ENCODE peak calls at places on chromosomes 4 and X, in five cellular contexts. One of them, this sample, is unnamed.

GRCh38 chr4:4821577-4821976 is 37.9 kb upstream of the MSX1 start:
- DNase-seq in hypothalamus: no peak
- DNase-seq in T-cell: no peak
- DNase-seq in choroid plexus epithelial cell: no peak
- DNase-seq in kidney: no peak
- DNase-seq in this sample: no peak

GRCh38 chr4:85798011-85798770 is 323.2 kb downstream of the ARHGAP24 start:
- DNase-seq in kidney: no peak
- DNase-seq in choroid plexus epithelial cell: no peak
- DNase-seq in T-cell: no peak
- DNase-seq in hypothalamus: no peak
- DNase-seq in this sample: no peak

GRCh38 chrX:129983575-129984131 is 1.2 kb downstream of the BCORL1 start:
- DNase-seq in choroid plexus epithelial cell: no peak
- DNase-seq in kidney: peak
- DNase-seq in T-cell: no peak
- DNase-seq in hypothalamus: no peak
- DNase-seq in this sample: no peak

GRCh38 chr4:60948008-60948407 is 252.1 kb upstream of the ADGRL3 start:
- DNase-seq in hypothalamus: no peak
- DNase-seq in T-cell: no peak
- DNase-seq in choroid plexus epithelial cell: peak
- DNase-seq in kidney: no peak
- DNase-seq in this sample: no peak

GRCh38 chr4:4839471-4839810 is 20.0 kb upstream of the MSX1 start:
- DNase-seq in choroid plexus epithelial cell: no peak
- DNase-seq in kidney: no peak
- DNase-seq in hypothalamus: no peak
- DNase-seq in T-cell: no peak
- DNase-seq in this sample: no peak

GRCh38 chr4:185283723-185284122 is 74.3 kb downstream of the SNX25 start:
- DNase-seq in T-cell: no peak
- DNase-seq in choroid plexus epithelial cell: peak
- DNase-seq in kidney: no peak
- DNase-seq in hypothalamus: no peak
- DNase-seq in this sample: no peak

GRCh38 chrX:103098488-103098887 is 5.5 kb upstream of the NXF3 start:
- DNase-seq in choroid plexus epithelial cell: no peak
- DNase-seq in hypothalamus: no peak
- DNase-seq in kidney: no peak
- DNase-seq in T-cell: no peak
- DNase-seq in this sample: no peak

GRCh38 chr4:76272999-76273398 is 21.5 kb downstream of the FAM47E start:
- DNase-seq in kidney: no peak
- DNase-seq in choroid plexus epithelial cell: no peak
- DNase-seq in T-cell: no peak
- DNase-seq in hypothalamus: no peak
- DNase-seq in this sample: no peak

GRCh38 chr4:156941940-156942548 is 29.6 kb downstream of the PDGFC start:
- DNase-seq in kidney: no peak
- DNase-seq in T-cell: no peak
- DNase-seq in hypothalamus: no peak
- DNase-seq in choroid plexus epithelial cell: peak
- DNase-seq in this sample: peak

GRCh38 chrX:99051639-99052038 is 1358.4 kb downstream of the PCDH19 start:
- DNase-seq in choroid plexus epithelial cell: no peak
- DNase-seq in hypothalamus: no peak
- DNase-seq in T-cell: no peak
- DNase-seq in kidney: no peak
- DNase-seq in this sample: no peak

GRCh38 chr4:142274137-142274536 is 572.0 kb downstream of the INPP4B start:
- DNase-seq in hypothalamus: no peak
- DNase-seq in kidney: no peak
- DNase-seq in choroid plexus epithelial cell: peak
- DNase-seq in T-cell: no peak
- DNase-seq in this sample: peak

GRCh38 chr4:2768921-2769336 is 12.8 kb upstream of the TNIP2 start:
- DNase-seq in kidney: no peak
- DNase-seq in choroid plexus epithelial cell: peak
- DNase-seq in T-cell: no peak
- DNase-seq in hypothalamus: no peak
- DNase-seq in this sample: no peak

GRCh38 chr4:33924239-33924638 is 2320.1 kb downstream of the ARAP2 start:
- DNase-seq in kidney: no peak
- DNase-seq in T-cell: no peak
- DNase-seq in choroid plexus epithelial cell: peak
- DNase-seq in hypothalamus: no peak
- DNase-seq in this sample: peak

GRCh38 chrX:108312011-108312410 is 126.2 kb downstream of the COL4A6 start:
- DNase-seq in hypothalamus: no peak
- DNase-seq in T-cell: no peak
- DNase-seq in kidney: no peak
- DNase-seq in choroid plexus epithelial cell: no peak
- DNase-seq in this sample: no peak

GRCh38 chr4:25161599-25161960 is 1.3 kb upstream of the SEPSECS start:
- DNase-seq in T-cell: no peak
- DNase-seq in kidney: no peak
- DNase-seq in hypothalamus: no peak
- DNase-seq in choroid plexus epithelial cell: peak
- DNase-seq in this sample: no peak

GRCh38 chr4:187276786-187277408 is 553.2 kb upstream of the FAT1 start:
- DNase-seq in kidney: no peak
- DNase-seq in T-cell: no peak
- DNase-seq in hypothalamus: no peak
- DNase-seq in choroid plexus epithelial cell: peak
- DNase-seq in this sample: peak

GRCh38 chr4:95294291-95294690 is 254.5 kb downstream of the UNC5C start:
- DNase-seq in hypothalamus: no peak
- DNase-seq in choroid plexus epithelial cell: no peak
- DNase-seq in kidney: no peak
- DNase-seq in T-cell: no peak
- DNase-seq in this sample: no peak

GRCh38 chr4:55272576-55272975 is 73.5 kb upstream of the SRD5A3 start:
- DNase-seq in hypothalamus: no peak
- DNase-seq in choroid plexus epithelial cell: peak
- DNase-seq in kidney: no peak
- DNase-seq in T-cell: no peak
- DNase-seq in this sample: no peak

GRCh38 chr4:3077796-3078195 is 3.3 kb downstream of the HTT start:
- DNase-seq in choroid plexus epithelial cell: no peak
- DNase-seq in kidney: no peak
- DNase-seq in hypothalamus: no peak
- DNase-seq in T-cell: no peak
- DNase-seq in this sample: no peak

GRCh38 chrX:123756320-123756719 is 23.5 kb upstream of the THOC2 start:
- DNase-seq in kidney: no peak
- DNase-seq in hypothalamus: no peak
- DNase-seq in T-cell: no peak
- DNase-seq in choroid plexus epithelial cell: no peak
- DNase-seq in this sample: no peak

GRCh38 chr4:139902328-139903217 is 237.0 kb downstream of the MGST2 start:
- DNase-seq in choroid plexus epithelial cell: peak
- DNase-seq in hypothalamus: no peak
- DNase-seq in kidney: no peak
- DNase-seq in T-cell: no peak
- DNase-seq in this sample: no peak

GRCh38 chrX:13699183-13699826 is 10.4 kb downstream of the RAB9A start:
- DNase-seq in T-cell: no peak
- DNase-seq in kidney: no peak
- DNase-seq in hypothalamus: no peak
- DNase-seq in choroid plexus epithelial cell: peak
- DNase-seq in this sample: no peak

GRCh38 chr4:85459736-85460135 is 15.2 kb upstream of the ARHGAP24 start:
- DNase-seq in hypothalamus: no peak
- DNase-seq in choroid plexus epithelial cell: no peak
- DNase-seq in kidney: no peak
- DNase-seq in T-cell: no peak
- DNase-seq in this sample: no peak

GRCh38 chr4:168264903-168265302 is 53.6 kb downstream of the DDX60 start:
- DNase-seq in hypothalamus: no peak
- DNase-seq in choroid plexus epithelial cell: peak
- DNase-seq in kidney: no peak
- DNase-seq in T-cell: no peak
- DNase-seq in this sample: no peak

GRCh38 chr4:4524364-4524763 is 17.5 kb downstream of the STX18 start:
- DNase-seq in choroid plexus epithelial cell: peak
- DNase-seq in hypothalamus: no peak
- DNase-seq in T-cell: peak
- DNase-seq in kidney: no peak
- DNase-seq in this sample: peak

GRCh38 chr4:159765402-159765801 is 662.5 kb downstream of the RAPGEF2 start:
- DNase-seq in T-cell: no peak
- DNase-seq in hypothalamus: no peak
- DNase-seq in kidney: no peak
- DNase-seq in choroid plexus epithelial cell: peak
- DNase-seq in this sample: no peak

GRCh38 chrX:153592966-153593688 is 5.8 kb downstream of the CCNQ start:
- DNase-seq in hypothalamus: peak
- DNase-seq in kidney: peak
- DNase-seq in T-cell: no peak
- DNase-seq in choroid plexus epithelial cell: no peak
- DNase-seq in this sample: no peak

GRCh38 chrX:150955590-150955989 is 27.5 kb upstream of the HMGB3 start:
- DNase-seq in choroid plexus epithelial cell: no peak
- DNase-seq in kidney: no peak
- DNase-seq in T-cell: no peak
- DNase-seq in hypothalamus: no peak
- DNase-seq in this sample: no peak

GRCh38 chrX:154443479-154443910 is 446 bp upstream of the FAM50A start:
- DNase-seq in choroid plexus epithelial cell: no peak
- DNase-seq in hypothalamus: no peak
- DNase-seq in T-cell: no peak
- DNase-seq in kidney: peak
- DNase-seq in this sample: no peak

GRCh38 chrX:117397846-117398245 is 718.8 kb downstream of the KLHL13 start:
- DNase-seq in kidney: no peak
- DNase-seq in T-cell: no peak
- DNase-seq in hypothalamus: no peak
- DNase-seq in choroid plexus epithelial cell: no peak
- DNase-seq in this sample: no peak

GRCh38 chr4:5004496-5004895 is 14.8 kb downstream of the CYTL1 start:
- DNase-seq in choroid plexus epithelial cell: no peak
- DNase-seq in hypothalamus: no peak
- DNase-seq in T-cell: no peak
- DNase-seq in kidney: peak
- DNase-seq in this sample: no peak

GRCh38 chr4:158159054-158159717 is 13.6 kb downstream of the GASK1B start:
- DNase-seq in choroid plexus epithelial cell: peak
- DNase-seq in T-cell: no peak
- DNase-seq in kidney: no peak
- DNase-seq in hypothalamus: no peak
- DNase-seq in this sample: no peak

This sample was measured in H4.